ENCODE peak calls at places on chromosome 17, in five cellular contexts. E is occipital lobe, G is lower leg skin, D is posterior cingulate gyrus, V is NCI-H1105. M is an unnamed sample.

GRCh38 chr17:60134396-60135159 is 15.2 kb upstream of the CA4 start:
- DNase-seq in E (no peak), G (peak), D (peak), V (peak), M (no peak)

GRCh38 chr17:57672971-57673370 is 72.1 kb downstream of the CCDC182 start:
- DNase-seq in E (no peak), G (peak), D (no peak), V (no peak), M (no peak)

GRCh38 chr17:70121136-70121535 is 46.1 kb downstream of the KCNJ16 start:
- DNase-seq in E (no peak), G (no peak), D (no peak), V (no peak), M (no peak)

GRCh38 chr17:65472602-65473001 is 88.8 kb downstream of the AXIN2 start:
- DNase-seq in E (peak), G (no peak), D (peak), V (no peak), M (no peak)

GRCh38 chr17:2222901-2223616 is 80.5 kb downstream of the SMG6 start:
- DNase-seq in E (no peak), G (peak), D (no peak), V (no peak), M (no peak)

GRCh38 chr17:44961921-44962350 is 6.2 kb downstream of the C1QL1 start:
- DNase-seq in E (no peak), G (no peak), D (peak), V (no peak), M (no peak)

GRCh38 chr17:17998934-17999333 is 26.3 kb downstream of the DRC3 start:
- DNase-seq in E (no peak), G (no peak), D (peak), V (no peak), M (no peak)

GRCh38 chr17:32546031-32546444 is 59.2 kb downstream of the CDK5R1 start:
- DNase-seq in E (peak), G (peak), D (peak), V (peak), M (no peak)

GRCh38 chr17:50101346-50102163 is 6.4 kb downstream of the PDK2 start:
- DNase-seq in E (peak), G (no peak), D (peak), V (no peak), M (no peak)

GRCh38 chr17:34760931-34761500 is 181.6 kb downstream of the TMEM132E start:
- DNase-seq in E (no peak), G (peak), D (peak), V (peak), M (no peak)

GRCh38 chr17:77454560-77455095 is 313.9 kb downstream of the SEC14L1 start:
- DNase-seq in E (no peak), G (no peak), D (no peak), V (no peak), M (no peak)

GRCh38 chr17:11608396-11608795 is 10.1 kb downstream of the DNAH9 start:
- DNase-seq in E (no peak), G (no peak), D (no peak), V (no peak), M (no peak)

GRCh38 chr17:78890111-78890897 is 12.7 kb downstream of the CEP295NL start:
- DNase-seq in E (no peak), G (peak), D (peak), V (no peak), M (no peak)

GRCh38 chr17:73650617-73651200 is 6.5 kb upstream of the SDK2 start:
- DNase-seq in E (no peak), G (peak), D (no peak), V (no peak), M (no peak)

GRCh38 chr17:801660-802059 is 19.5 kb downstream of the MRM3 start:
- DNase-seq in E (no peak), G (no peak), D (no peak), V (no peak), M (no peak)

GRCh38 chr17:10875411-10875810 is 37.5 kb upstream of the PIRT start:
- DNase-seq in E (peak), G (no peak), D (peak), V (no peak), M (no peak)

GRCh38 chr17:63349478-63350000 is 96.6 kb downstream of the CYB561 start:
- DNase-seq in E (no peak), G (no peak), D (no peak), V (no peak), M (no peak)

GRCh38 chr17:46770818-46771600 is 47.5 kb downstream of the WNT3 start:
- DNase-seq in E (no peak), G (peak), D (peak), V (no peak), M (no peak)

GRCh38 chr17:30278032-30278431 is 13.7 kb downstream of the BLMH start:
- DNase-seq in E (no peak), G (no peak), D (no peak), V (no peak), M (no peak)

GRCh38 chr17:82228842-82229685 is at the start of gene SLC16A3:
- DNase-seq in E (no peak), G (peak), D (peak), V (peak), M (no peak)